ENCODE peak calls at places on chromosomes 12 and 14, in eight cellular contexts. V, M, Y, F, N, J, S and P are unnamed samples.

GRCh38 chr14:91349481-91350074 is 68.0 kb downstream of the CCDC88C start:
- DNase-seq in V (no peak), M (no peak), Y (no peak), F (peak; percentile 60), N (no peak), J (no peak), S (no peak), P (peak; percentile 60)

GRCh38 chr14:34099630-34100029 is 148.8 kb upstream of the EGLN3 start:
- DNase-seq in V (no peak), M (no peak), Y (no peak), F (no peak), N (no peak), J (no peak), S (no peak), P (no peak)

GRCh38 chr14:22596354-22596879 is 1.7 kb upstream of the ABHD4 start:
- DNase-seq in V (no peak), M (no peak), Y (no peak), F (no peak), N (no peak), J (no peak), S (no peak), P (no peak)

GRCh38 chr12:113135178-113136127 is at the start of gene RASAL1:
- DNase-seq in V (peak; percentile 35), M (no peak), Y (no peak), F (peak; percentile 68), N (peak; percentile 84), J (peak; percentile 75), S (no peak), P (peak; percentile 75)

GRCh38 chr14:93410021-93410420 is 20.7 kb upstream of the UNC79 start:
- DNase-seq in V (no peak), M (no peak), Y (no peak), F (no peak), N (no peak), J (no peak), S (no peak), P (no peak)

GRCh38 chr12:98343002-98343567 is 172.3 kb upstream of the TMPO start:
- DNase-seq in V (no peak), M (no peak), Y (no peak), F (no peak), N (no peak), J (no peak), S (no peak), P (no peak)

GRCh38 chr14:54090274-54090673 is 133.6 kb upstream of the BMP4 start:
- DNase-seq in V (no peak), M (no peak), Y (no peak), F (no peak), N (no peak), J (no peak), S (no peak), P (no peak)

GRCh38 chr12:27260746-27261145 is 16.7 kb downstream of the STK38L start:
- DNase-seq in V (no peak), M (no peak), Y (no peak), F (no peak), N (no peak), J (no peak), S (peak; percentile 76), P (no peak)

GRCh38 chr12:75660805-75661404 is 149.5 kb upstream of the KRR1 start:
- DNase-seq in V (no peak), M (no peak), Y (no peak), F (no peak), N (no peak), J (peak; percentile 73), S (no peak), P (no peak)

GRCh38 chr12:67534671-67535070 is 113.9 kb upstream of the DYRK2 start:
- DNase-seq in V (peak; percentile 21), M (no peak), Y (peak; percentile 7), F (no peak), N (no peak), J (no peak), S (peak; percentile 72), P (no peak)

GRCh38 chr12:71888521-71888920 is 49.0 kb downstream of the TBC1D15 start:
- DNase-seq in V (no peak), M (no peak), Y (no peak), F (no peak), N (no peak), J (no peak), S (peak; percentile 4), P (no peak)

GRCh38 chr12:130300725-130301124 is 37.0 kb upstream of the PIWIL1 start:
- DNase-seq in V (no peak), M (no peak), Y (no peak), F (no peak), N (no peak), J (no peak), S (no peak), P (no peak)

GRCh38 chr12:51393676-51394545 is 2.7 kb upstream of the GALNT6 start:
- DNase-seq in V (no peak), M (no peak), Y (peak; percentile 20), F (peak; percentile 14), N (no peak), J (no peak), S (peak; percentile 51), P (peak; percentile 76)

DNA sequence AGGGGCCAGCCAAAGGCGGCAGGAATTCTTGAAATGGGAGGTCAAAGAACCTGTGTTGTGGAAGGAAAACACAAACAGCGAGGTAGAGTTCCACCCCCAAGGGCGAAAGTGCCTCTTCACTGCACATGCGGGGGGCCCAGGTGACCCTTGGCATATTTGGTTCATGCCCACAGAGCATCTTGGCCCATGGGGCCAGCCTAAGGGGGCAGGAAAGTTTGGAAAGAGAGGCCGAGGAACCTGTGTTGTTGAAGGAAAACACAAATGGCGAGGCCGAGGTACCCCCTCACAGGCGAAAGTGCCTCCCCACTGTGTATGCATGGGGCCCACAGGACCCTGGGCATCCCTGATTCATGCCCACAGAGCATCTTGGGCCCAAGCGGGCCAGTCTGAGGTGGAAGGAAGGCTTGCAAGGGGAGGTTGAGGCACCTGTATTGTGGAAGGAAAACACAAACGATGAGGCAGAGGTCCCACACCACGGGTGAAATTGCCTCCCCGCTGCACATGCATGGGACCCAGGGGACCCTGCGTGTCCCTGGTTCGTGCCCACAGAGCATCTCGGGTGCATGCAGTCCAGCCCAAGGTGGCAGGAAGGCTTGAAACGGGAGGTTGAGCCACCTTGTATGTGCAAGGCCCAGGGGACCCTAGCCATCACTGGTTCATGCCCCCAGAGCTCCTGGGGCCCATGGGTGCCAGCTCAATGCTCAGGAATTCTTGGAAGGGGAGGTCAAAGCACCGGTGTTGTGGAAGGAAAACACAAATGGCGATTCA is 384.1 kb downstream of the ALG10 start:
- DNase-seq in V (peak; percentile 10), M (no peak), Y (no peak), F (peak; percentile 0), N (no peak), J (no peak), S (no peak), P (no peak)
- H3K9me3 ChIP-seq in V (no peaks in the 10 kb centered on the region), M (peaks cover 2% of the 10 kb centered on the region), Y (peaks cover 52% of the 10 kb centered on the region), F (peaks cover 13% of the 10 kb centered on the region), N (peaks cover 31% of the 10 kb centered on the region), J (no peaks in the 10 kb centered on the region), S (peaks cover 48% of the 10 kb centered on the region), P (peaks cover 71% of the 10 kb centered on the region)

GRCh38 chr14:104577457-104578301 is 1.9 kb upstream of the C14orf180 start:
- DNase-seq in V (no peak), M (no peak), Y (no peak), F (no peak), N (no peak), J (no peak), S (no peak), P (no peak)

GRCh38 chr14:104580961-104581360 is 1.4 kb downstream of the C14orf180 start:
- DNase-seq in V (no peak), M (no peak), Y (peak; percentile 73), F (no peak), N (no peak), J (no peak), S (no peak), P (no peak)

GRCh38 chr14:104581521-104581920 is 2.0 kb downstream of the C14orf180 start:
- DNase-seq in V (no peak), M (no peak), Y (no peak), F (no peak), N (no peak), J (no peak), S (no peak), P (no peak)

GRCh38 chr14:104582005-104582404 is 2.4 kb downstream of the C14orf180 start:
- DNase-seq in V (no peak), M (no peak), Y (peak; percentile 70), F (no peak), N (no peak), J (no peak), S (no peak), P (no peak)

DNA sequence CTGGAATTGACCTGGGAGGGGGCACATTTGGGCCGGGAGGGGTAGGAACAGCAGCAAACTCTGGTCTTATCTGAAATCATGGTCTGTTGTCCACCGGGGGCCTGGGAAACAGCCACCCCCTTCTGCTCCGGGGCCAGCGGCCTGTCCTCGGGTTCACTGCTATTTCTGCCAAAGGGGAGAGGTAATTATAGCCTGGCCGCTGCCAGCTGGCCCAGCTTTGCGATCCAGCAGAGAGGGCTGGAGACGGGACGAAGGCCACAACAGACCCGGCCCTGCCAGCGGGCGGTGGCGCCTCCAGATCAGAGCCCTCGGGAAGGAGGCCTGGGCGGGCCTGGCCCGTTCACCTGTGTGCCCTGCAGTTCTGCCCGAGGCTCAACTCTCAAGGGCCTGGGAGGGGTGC is at the start of gene C14orf180:
- DNase-seq in V (no peak), M (no peak), Y (peak; percentile 59), F (no peak), N (no peak), J (no peak), S (no peak), P (no peak)
- H3K4me3 ChIP-seq in V (no peak within 1 kb of the TSS), M (no peak within 1 kb of the TSS), Y (peak within 1 kb of the TSS; percentile 51), F (no peak within 1 kb of the TSS), N (no peak within 1 kb of the TSS), J (no peak within 1 kb of the TSS), S (peak within 1 kb of the TSS; percentile 79), P (no peak within 1 kb of the TSS)

DNA sequence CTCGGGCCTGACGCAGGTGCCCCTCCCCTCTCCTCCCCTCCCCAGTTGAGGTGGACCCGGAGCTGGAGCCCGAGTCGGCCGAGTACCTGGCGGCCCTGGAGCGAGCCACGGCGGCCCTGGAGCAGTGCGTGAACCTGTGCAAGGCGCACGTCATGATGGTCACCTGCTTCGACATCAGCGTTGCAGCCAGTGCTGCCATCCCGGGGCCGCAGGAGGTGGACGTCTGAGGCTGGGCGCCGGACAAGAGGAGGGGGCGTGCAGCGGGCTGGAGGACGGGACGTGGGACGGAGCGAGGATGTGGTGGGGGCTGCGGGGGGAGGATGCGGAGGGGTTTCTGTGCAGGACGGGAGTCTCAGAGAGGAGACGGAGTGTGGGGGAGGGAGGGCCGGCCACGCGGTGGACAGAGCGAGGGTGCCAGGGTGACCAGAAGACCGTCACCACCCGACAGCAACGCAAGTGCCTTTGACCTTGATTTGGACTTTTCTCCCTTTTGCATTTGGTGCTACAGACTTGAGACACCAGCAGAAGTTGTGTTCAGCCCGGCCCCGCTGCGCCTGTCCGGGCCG is 41.3 kb downstream of the KIF26A start:
- DNase-seq in V (no peak), M (no peak), Y (no peak), F (no peak), N (no peak), J (no peak), S (no peak), P (no peak)
- H3K9me3 ChIP-seq in V (no peaks in the 10 kb centered on the region), M (no peaks in the 10 kb centered on the region), Y (no peaks in the 10 kb centered on the region), F (no peaks in the 10 kb centered on the region), N (no peaks in the 10 kb centered on the region), J (no peaks in the 10 kb centered on the region), S (no peaks in the 10 kb centered on the region), P (no peaks in the 10 kb centered on the region)

DNA sequence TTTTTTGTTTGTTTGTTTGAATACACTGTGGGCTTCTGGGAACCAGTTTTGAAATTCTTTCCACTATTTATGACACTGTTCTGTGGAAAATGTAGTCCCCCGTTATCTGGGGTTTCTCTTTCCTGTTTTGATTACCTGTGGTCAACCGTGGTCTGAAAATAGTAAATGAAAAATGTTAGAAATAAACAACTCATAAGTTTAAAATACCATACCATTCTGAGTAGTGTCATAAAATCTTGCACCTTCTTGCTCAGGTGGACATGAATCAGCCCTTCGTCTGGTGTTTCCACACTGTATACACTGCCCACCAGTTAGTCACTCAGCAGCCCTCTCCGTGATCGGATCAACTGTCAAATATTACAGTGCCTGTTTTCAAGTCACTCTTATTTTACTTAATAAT is 5.1 kb upstream of the PAPOLA start:
- DNase-seq in V (no peak), M (no peak), Y (no peak), F (no peak), N (no peak), J (no peak), S (no peak), P (no peak)
- H3K4me3 ChIP-seq in V (no peak overlapping the region), M (no peak overlapping the region), Y (no peak overlapping the region), F (no peak overlapping the region), N (no peak overlapping the region), J (no peak overlapping the region), S (no peak overlapping the region), P (no peak overlapping the region)